ENCODE peak calls at places on chromosomes 16 and 17, in seven cellular contexts. E is fibroblast of mammary gland; T is foreskin fibroblast; A is A549; S is CD8-positive, alpha-beta T cell; O is tibial artery; K is nephron progenitor cell. D is an unnamed sample.

GRCh38 chr16:57984443-57985203 is 13.7 kb upstream of the CNGB1 start:
- DNase-seq in E (peak), O (peak), A (peak), T (peak), K (peak), S (peak), D (peak)

GRCh38 chr16:79776243-79776884 is 175.8 kb upstream of the MAF start:
- DNase-seq in A (no peak), E (peak), S (no peak), T (peak), O (no peak), K (no peak), D (no peak)

GRCh38 chr16:52852978-52853377 is 199.7 kb downstream of the CHD9NB start:
- DNase-seq in A (no peak), E (no peak), K (no peak), S (no peak), T (no peak), O (no peak), D (no peak)

GRCh38 chr16:23682181-23682580 is 3.5 kb downstream of the PLK1 start:
- DNase-seq in E (peak), S (no peak), T (peak), A (no peak), K (no peak), O (no peak), D (no peak)

GRCh38 chr17:39171933-39172332 is 6.0 kb upstream of the ARL5C start:
- DNase-seq in A (no peak), K (no peak), T (no peak), S (no peak), O (no peak), E (no peak), D (no peak)

GRCh38 chr17:81686614-81687013 is 2.8 kb downstream of the HGS start:
- DNase-seq in S (no peak), O (no peak), A (no peak), T (no peak), E (no peak), K (no peak), D (no peak)

GRCh38 chr16:87704754-87705353 is 60.9 kb downstream of the KLHDC4 start:
- DNase-seq in E (no peak), K (no peak), T (no peak), O (no peak), S (no peak), A (no peak), D (no peak)

GRCh38 chr16:23114131-23114904 is 34.9 kb downstream of the USP31 start:
- DNase-seq in S (no peak), E (no peak), T (no peak), A (no peak), O (no peak), K (no peak), D (no peak)

GRCh38 chr17:6786618-6787017 is 10.6 kb downstream of the FBXO39 start:
- DNase-seq in O (no peak), S (no peak), K (no peak), E (peak), T (peak), A (no peak), D (no peak)

GRCh38 chr16:75108792-75109731 is 7.5 kb downstream of the LDHD start:
- DNase-seq in K (no peak), T (peak), O (peak), A (peak), S (peak), E (peak), D (no peak)

GRCh38 chr16:84765606-84766580 is 53.9 kb upstream of the CRISPLD2 start:
- DNase-seq in O (no peak), T (no peak), K (no peak), S (no peak), E (no peak), A (no peak), D (no peak)

GRCh38 chr17:77796201-77796860 is 162.2 kb upstream of the TNRC6C start:
- DNase-seq in T (peak), K (no peak), O (peak), A (no peak), E (peak), S (no peak), D (no peak)

GRCh38 chr17:80892900-80893603 is 98.6 kb upstream of the CHMP6 start:
- DNase-seq in E (peak), O (peak), S (no peak), T (peak), A (peak), K (no peak), D (no peak)

GRCh38 chr17:81135503-81136283 is 29.6 kb upstream of the PVALEF start:
- DNase-seq in T (no peak), E (no peak), A (no peak), O (no peak), K (no peak), S (no peak), D (no peak)

GRCh38 chr17:42167807-42168206 is 13.0 kb upstream of the RAB5C start:
- DNase-seq in A (no peak), S (no peak), T (no peak), O (no peak), E (no peak), K (no peak), D (no peak)

GRCh38 chr17:42169351-42169750 is 11.6 kb downstream of the KCNH4 start:
- DNase-seq in A (no peak), T (no peak), S (no peak), O (no peak), K (no peak), E (no peak), D (no peak)

GRCh38 chr17:42174126-42174783 is 6.7 kb downstream of the KCNH4 start:
- DNase-seq in E (no peak), T (no peak), S (no peak), A (no peak), K (no peak), O (no peak), D (no peak)

GRCh38 chr17:42166196-42166763 is 11.5 kb upstream of the RAB5C start:
- DNase-seq in K (no peak), T (no peak), S (no peak), E (no peak), A (no peak), O (no peak), D (no peak)

DNA sequence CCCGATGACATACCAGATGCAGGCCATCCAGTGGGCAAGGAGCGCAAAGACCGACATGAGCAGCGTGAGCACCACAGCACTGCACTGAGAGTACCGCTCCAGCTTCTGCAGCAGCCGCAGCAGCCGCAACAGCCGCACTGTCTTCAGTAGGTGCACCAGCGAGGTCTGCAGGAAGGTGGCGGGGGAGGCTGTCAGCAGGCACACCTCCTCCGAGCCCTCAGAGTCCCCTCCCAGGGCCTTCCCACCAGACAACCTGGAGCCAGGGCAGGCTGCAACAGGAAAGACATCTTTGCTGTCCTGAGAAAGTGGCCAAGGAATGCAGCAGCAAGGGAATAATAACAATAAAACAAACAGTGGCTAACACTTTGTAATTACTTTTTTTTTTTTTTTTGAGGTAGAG is 9.1 kb downstream of the KCNH4 start:
- DNase-seq in O (no peak), T (no peak), E (no peak), S (no peak), A (no peak), K (peak), D (no peak)
- TF ChIP-seq CTCF in O (no peak), T (no peak), E (no peak), S (no peak), A (no peak), K (no peak), D (no peak)

GRCh38 chr16:68028996-68029395 is 5.9 kb downstream of the DUS2 start:
- DNase-seq in O (no peak), E (no peak), A (no peak), T (no peak), K (no peak), S (no peak), D (no peak)
- TF ChIP-seq CTCF in O (no peak), E (no peak), A (no peak), T (no peak), K (no peak), S (no peak), D (no peak)

GRCh38 chr16:67173808-67174705 is 3.7 kb downstream of the NOL3 start:
- DNase-seq in A (peak), T (peak), O (peak), E (peak), K (peak), S (peak), D (peak)
- TF ChIP-seq CTCF in A (peak), T (peak), O (peak), E (no peak), K (no peak), S (peak), D (no peak)

DNA sequence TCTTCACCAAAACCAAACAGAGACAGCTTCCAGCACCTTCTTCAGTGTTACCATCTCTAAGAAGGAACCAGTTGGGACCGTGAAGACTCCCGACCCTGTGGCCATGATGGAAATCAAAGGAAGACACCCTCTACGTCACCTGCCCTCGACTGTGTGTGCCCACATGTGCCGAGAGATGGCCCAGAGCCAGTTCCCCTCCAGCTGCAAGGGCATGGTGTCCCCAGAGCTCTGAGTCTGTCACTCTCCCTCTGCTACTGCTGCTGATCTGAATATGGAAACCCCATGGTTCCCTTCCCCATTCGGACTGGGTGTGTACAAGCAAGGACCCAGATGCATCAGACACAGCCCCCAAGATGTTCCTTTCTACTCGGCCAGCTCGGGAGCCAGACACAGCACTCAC is 76.4 kb downstream of the SOCS1 start:
- DNase-seq in O (no peak), T (no peak), K (no peak), E (no peak), A (no peak), S (no peak), D (no peak)
- TF ChIP-seq CTCF in O (no peak), T (no peak), K (no peak), E (no peak), A (no peak), S (no peak), D (no peak)

DNA sequence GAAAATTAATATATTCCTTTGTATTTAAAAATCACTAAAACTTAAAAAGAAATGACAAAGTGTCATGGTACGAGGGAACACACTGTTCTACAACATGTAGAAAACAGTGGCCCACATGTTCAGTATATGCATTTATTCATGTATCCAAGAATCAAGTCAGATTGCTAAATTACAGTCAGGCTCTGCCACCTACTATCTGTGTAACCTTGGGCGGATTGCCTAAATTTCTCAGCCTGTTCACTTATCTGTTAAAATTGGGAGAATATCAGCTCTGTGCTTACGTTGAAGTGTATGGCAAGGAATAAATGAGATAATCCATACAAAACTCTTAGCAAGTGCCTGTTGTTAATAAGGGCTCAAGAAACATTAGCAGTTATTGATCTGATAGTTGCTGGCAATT is 3.4 kb upstream of the USP22 start:
- DNase-seq in E (no peak), O (no peak), A (no peak), S (no peak), T (no peak), K (no peak), D (no peak)
- TF ChIP-seq CTCF in E (no peak), O (no peak), A (no peak), S (no peak), T (no peak), K (no peak), D (no peak)

DNA sequence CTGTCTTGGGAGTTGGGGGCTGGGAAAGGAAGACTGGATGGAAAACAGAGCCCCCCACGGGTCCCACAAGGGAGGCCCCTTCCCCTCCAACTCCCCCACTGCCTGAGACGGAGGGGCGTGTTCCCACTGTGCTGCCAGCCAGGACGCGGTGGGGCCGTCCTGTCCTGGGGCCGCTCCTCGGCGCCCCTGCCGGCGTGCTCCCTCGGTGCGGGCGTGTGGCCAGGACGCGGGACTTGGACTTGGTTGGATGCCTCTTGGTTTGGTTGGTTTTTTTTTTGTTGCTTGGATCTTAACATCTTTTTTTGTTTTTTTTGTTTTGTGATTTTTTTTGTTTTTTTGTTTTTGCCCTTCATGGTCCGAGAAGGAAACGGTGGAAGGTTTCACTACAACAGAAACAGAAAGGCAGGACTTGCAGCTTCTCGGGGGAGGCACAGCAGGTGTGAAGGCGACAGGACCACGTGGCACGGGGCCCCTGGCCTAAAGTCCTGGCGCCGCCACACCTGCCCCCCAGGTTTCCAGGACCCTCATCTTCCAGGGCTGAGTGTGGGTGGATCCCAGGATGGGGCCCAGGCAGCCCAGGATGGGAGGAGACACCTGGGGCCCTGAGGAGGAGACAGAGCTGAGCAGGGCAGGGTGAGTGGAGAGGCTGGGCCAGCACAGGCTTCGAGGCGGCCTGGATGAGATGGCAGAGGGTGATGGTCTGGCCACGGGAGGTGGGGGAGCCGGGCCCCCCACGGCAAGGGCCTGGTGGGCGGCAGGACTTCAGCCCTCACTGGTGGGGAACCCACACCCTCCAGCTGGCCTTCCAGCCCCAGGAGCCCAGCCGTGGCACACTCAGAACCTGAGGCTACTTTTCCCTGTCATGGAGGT is 16.1 kb downstream of the ENGASE start:
- DNase-seq in O (no peak), K (peak), A (no peak), T (peak), S (no peak), E (peak), D (no peak)
- TF ChIP-seq CTCF in O (no peak), K (peak), A (no peak), T (peak), S (no peak), E (no peak), D (no peak)

GRCh38 chr17:29567362-29568330 is 809 bp upstream of the ABHD15 start:
- DNase-seq in A (peak), K (peak), E (no peak), O (peak), S (peak), T (peak), D (peak)

GRCh38 chr17:29568331-29569244 is at the start of gene TP53I13:
- DNase-seq in O (peak), E (peak), S (peak), A (peak), K (peak), T (peak), D (peak)

GRCh38 chr17:29566473-29567361 is at the start of gene ABHD15:
- DNase-seq in T (peak), A (peak), K (peak), E (peak), O (peak), S (peak), D (peak)

GRCh38 chr17:29563816-29564215 is 3.0 kb downstream of the ABHD15 start:
- DNase-seq in O (no peak), T (no peak), K (no peak), A (no peak), S (no peak), E (no peak), D (no peak)

GRCh38 chr17:29565643-29566472 is 979 bp downstream of the ABHD15 start:
- DNase-seq in S (peak), A (peak), O (no peak), K (peak), T (no peak), E (no peak), D (peak)
- TF ChIP-seq CTCF in S (no peak), A (peak), O (no peak), K (peak), T (no peak), E (peak), D (no peak)

GRCh38 chr17:51487947-51488346 is 227.6 kb downstream of the UTP18 start:
- DNase-seq in S (no peak), O (no peak), T (no peak), A (no peak), K (peak), E (no peak), D (no peak)
- TF ChIP-seq CTCF in S (no peak), O (no peak), T (no peak), A (no peak), K (peak), E (no peak), D (no peak)

DNA sequence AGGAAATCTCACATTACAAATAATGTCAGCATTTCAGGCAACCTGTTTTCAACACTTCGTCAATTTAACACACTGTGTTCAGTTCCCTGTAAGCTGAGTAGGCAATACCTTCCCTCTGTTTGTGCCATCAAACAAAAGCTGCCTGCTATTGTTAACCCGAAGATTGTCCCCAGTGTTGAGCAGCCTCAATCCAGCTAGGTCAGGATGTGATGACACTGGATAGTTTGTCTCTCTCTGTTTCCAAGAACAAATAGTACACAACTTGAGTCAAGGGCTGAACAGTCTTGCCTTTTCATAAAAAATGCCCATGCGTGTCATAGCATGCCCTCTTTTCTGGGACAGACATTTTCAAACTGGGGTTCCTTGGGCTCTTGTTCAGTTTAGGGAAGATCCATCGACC is 36.4 kb downstream of the HSD17B2 start:
- DNase-seq in K (no peak), A (no peak), O (no peak), T (no peak), E (no peak), S (no peak), D (no peak)
- TF ChIP-seq CTCF in K (no peak), A (no peak), O (no peak), T (no peak), E (no peak), S (no peak), D (no peak)

D was measured in natural killer cell.